ENCODE peak calls at places on chromosomes 1 and 21, in five cellular contexts. One of them, this sample, is unnamed.

GRCh38 chr1:154745286-154745731 is 124.8 kb downstream of the KCNN3 start:
- DNase-seq in bronchial epithelial cell: no peak
- DNase-seq in neural crest cell: no peak
- DNase-seq in nephron progenitor cell: no peak
- DNase-seq in CD4-positive, alpha-beta T cell: no peak
- DNase-seq in this sample: no peak

GRCh38 chr1:101407505-101408211 is 170.8 kb downstream of the S1PR1 start:
- DNase-seq in bronchial epithelial cell: no peak
- DNase-seq in neural crest cell: no peak
- DNase-seq in nephron progenitor cell: no peak
- DNase-seq in CD4-positive, alpha-beta T cell: no peak
- DNase-seq in this sample: no peak

GRCh38 chr1:38745476-38746410 is 113.8 kb downstream of the RRAGC start:
- DNase-seq in bronchial epithelial cell: peak
- DNase-seq in neural crest cell: no peak
- DNase-seq in nephron progenitor cell: no peak
- DNase-seq in CD4-positive, alpha-beta T cell: no peak
- DNase-seq in this sample: no peak

GRCh38 chr1:167158095-167158812 is 62.4 kb upstream of the POU2F1 start:
- DNase-seq in bronchial epithelial cell: no peak
- DNase-seq in neural crest cell: no peak
- DNase-seq in nephron progenitor cell: no peak
- DNase-seq in CD4-positive, alpha-beta T cell: no peak
- DNase-seq in this sample: no peak

GRCh38 chr21:35172231-35172630 is 123.1 kb upstream of the RUNX1 start:
- DNase-seq in bronchial epithelial cell: no peak
- DNase-seq in neural crest cell: no peak
- DNase-seq in nephron progenitor cell: no peak
- DNase-seq in CD4-positive, alpha-beta T cell: no peak
- DNase-seq in this sample: no peak

GRCh38 chr1:181508486-181509165 is 25.3 kb downstream of the CACNA1E start:
- DNase-seq in bronchial epithelial cell: no peak
- DNase-seq in neural crest cell: no peak
- DNase-seq in nephron progenitor cell: no peak
- DNase-seq in CD4-positive, alpha-beta T cell: no peak
- DNase-seq in this sample: no peak

GRCh38 chr1:168621356-168621755 is 45.0 kb downstream of the XCL1 start:
- DNase-seq in bronchial epithelial cell: no peak
- DNase-seq in neural crest cell: no peak
- DNase-seq in nephron progenitor cell: no peak
- DNase-seq in CD4-positive, alpha-beta T cell: no peak
- DNase-seq in this sample: no peak

GRCh38 chr1:218357211-218357892 is 12.2 kb downstream of the TGFB2 start:
- DNase-seq in bronchial epithelial cell: no peak
- DNase-seq in neural crest cell: no peak
- DNase-seq in nephron progenitor cell: no peak
- DNase-seq in CD4-positive, alpha-beta T cell: no peak
- DNase-seq in this sample: no peak

GRCh38 chr1:211687462-211688215 is 12.2 kb upstream of the NEK2 start:
- DNase-seq in bronchial epithelial cell: no peak
- DNase-seq in neural crest cell: no peak
- DNase-seq in nephron progenitor cell: no peak
- DNase-seq in CD4-positive, alpha-beta T cell: no peak
- DNase-seq in this sample: no peak

GRCh38 chr21:29018540-29018939 is 609 bp downstream of the RWDD2B start:
- DNase-seq in bronchial epithelial cell: no peak
- DNase-seq in neural crest cell: no peak
- DNase-seq in nephron progenitor cell: no peak
- DNase-seq in CD4-positive, alpha-beta T cell: no peak
- DNase-seq in this sample: no peak

GRCh38 chr1:48777219-48777895 is 666 bp upstream of the BEND5 start:
- DNase-seq in bronchial epithelial cell: peak
- DNase-seq in neural crest cell: no peak
- DNase-seq in nephron progenitor cell: peak
- DNase-seq in CD4-positive, alpha-beta T cell: no peak
- DNase-seq in this sample: peak

GRCh38 chr1:116521186-116521585 is 49.6 kb downstream of the CD58 start:
- DNase-seq in bronchial epithelial cell: peak
- DNase-seq in neural crest cell: no peak
- DNase-seq in nephron progenitor cell: no peak
- DNase-seq in CD4-positive, alpha-beta T cell: no peak
- DNase-seq in this sample: no peak

GRCh38 chr1:206754011-206754410 is 16.6 kb upstream of the IL19 start:
- DNase-seq in bronchial epithelial cell: no peak
- DNase-seq in neural crest cell: no peak
- DNase-seq in nephron progenitor cell: no peak
- DNase-seq in CD4-positive, alpha-beta T cell: no peak
- DNase-seq in this sample: no peak

GRCh38 chr1:223708001-223708359 is 4.4 kb upstream of the CAPN2 start:
- DNase-seq in bronchial epithelial cell: peak
- DNase-seq in neural crest cell: no peak
- DNase-seq in nephron progenitor cell: no peak
- DNase-seq in CD4-positive, alpha-beta T cell: no peak
- DNase-seq in this sample: peak

GRCh38 chr1:219220945-219221344 is 47.3 kb downstream of the LYPLAL1 start:
- DNase-seq in bronchial epithelial cell: no peak
- DNase-seq in neural crest cell: no peak
- DNase-seq in nephron progenitor cell: no peak
- DNase-seq in CD4-positive, alpha-beta T cell: no peak
- DNase-seq in this sample: no peak

GRCh38 chr1:151399890-151400235 is 490 bp downstream of the PSMB4 start:
- DNase-seq in bronchial epithelial cell: peak
- DNase-seq in neural crest cell: no peak
- DNase-seq in nephron progenitor cell: no peak
- DNase-seq in CD4-positive, alpha-beta T cell: no peak
- DNase-seq in this sample: no peak

GRCh38 chr1:6222644-6223043 is 13.1 kb downstream of the ICMT start:
- DNase-seq in bronchial epithelial cell: no peak
- DNase-seq in neural crest cell: no peak
- DNase-seq in nephron progenitor cell: no peak
- DNase-seq in CD4-positive, alpha-beta T cell: no peak
- DNase-seq in this sample: no peak

GRCh38 chr21:44892095-44892494 is 18.6 kb upstream of the PTTG1IP start:
- DNase-seq in bronchial epithelial cell: no peak
- DNase-seq in neural crest cell: no peak
- DNase-seq in nephron progenitor cell: no peak
- DNase-seq in CD4-positive, alpha-beta T cell: no peak
- DNase-seq in this sample: no peak

GRCh38 chr1:200542162-200542561 is 78.4 kb downstream of the KIF14 start:
- DNase-seq in bronchial epithelial cell: no peak
- DNase-seq in neural crest cell: no peak
- DNase-seq in nephron progenitor cell: no peak
- DNase-seq in CD4-positive, alpha-beta T cell: no peak
- DNase-seq in this sample: peak

GRCh38 chr1:113975211-113975895 is 3.9 kb upstream of the OLFML3 start:
- DNase-seq in bronchial epithelial cell: no peak
- DNase-seq in neural crest cell: no peak
- DNase-seq in nephron progenitor cell: no peak
- DNase-seq in CD4-positive, alpha-beta T cell: no peak
- DNase-seq in this sample: no peak

GRCh38 chr1:113978863-113979702 is at the start of gene OLFML3:
- DNase-seq in bronchial epithelial cell: peak
- DNase-seq in neural crest cell: peak
- DNase-seq in nephron progenitor cell: peak
- DNase-seq in CD4-positive, alpha-beta T cell: no peak
- DNase-seq in this sample: peak

GRCh38 chr1:113972954-113973353 is 6.3 kb upstream of the OLFML3 start:
- DNase-seq in bronchial epithelial cell: no peak
- DNase-seq in neural crest cell: no peak
- DNase-seq in nephron progenitor cell: no peak
- DNase-seq in CD4-positive, alpha-beta T cell: no peak
- DNase-seq in this sample: no peak

GRCh38 chr1:113980120-113980519 is 846 bp downstream of the OLFML3 start:
- DNase-seq in bronchial epithelial cell: no peak
- DNase-seq in neural crest cell: no peak
- DNase-seq in nephron progenitor cell: no peak
- DNase-seq in CD4-positive, alpha-beta T cell: no peak
- DNase-seq in this sample: no peak

DNA sequence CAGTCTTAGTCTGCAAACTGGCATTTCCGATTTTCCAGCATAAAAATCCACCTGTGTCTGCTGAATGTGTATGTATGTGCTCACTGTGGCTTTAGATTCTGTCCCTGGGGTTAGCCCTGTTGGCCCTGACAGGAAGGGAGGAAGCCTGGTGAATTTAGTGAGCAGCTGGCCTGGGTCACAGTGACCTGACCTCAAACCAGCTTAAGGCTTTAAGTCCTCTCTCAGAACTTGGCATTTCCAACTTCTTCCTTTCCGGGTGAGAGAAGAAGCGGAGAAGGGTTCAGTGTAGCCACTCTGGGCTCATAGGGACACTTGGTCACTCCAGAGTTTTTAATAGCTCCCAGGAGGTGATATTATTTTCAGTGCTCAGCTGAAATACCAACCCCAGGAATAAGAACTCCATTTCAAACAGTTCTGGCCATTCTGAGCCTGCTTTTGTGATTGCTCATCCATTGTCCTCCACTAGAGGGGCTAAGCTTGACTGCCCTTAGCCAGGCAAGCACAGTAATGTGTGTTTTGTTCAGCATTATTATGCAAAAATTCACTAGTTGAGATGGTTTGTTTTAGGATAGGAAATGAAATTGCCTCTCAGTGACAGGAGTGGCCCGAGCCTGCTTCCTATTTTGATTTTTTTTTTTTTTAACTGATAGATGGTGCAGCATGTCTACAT is 2.5 kb upstream of the OLFML3 start:
- DNase-seq in bronchial epithelial cell: peak
- DNase-seq in neural crest cell: peak
- DNase-seq in nephron progenitor cell: peak
- DNase-seq in CD4-positive, alpha-beta T cell: no peak
- DNase-seq in this sample: no peak
- TF ChIP-seq CTCF in bronchial epithelial cell: peak
- TF ChIP-seq CTCF in neural crest cell: peak
- TF ChIP-seq CTCF in nephron progenitor cell: peak
- TF ChIP-seq CTCF in CD4-positive, alpha-beta T cell: no peak
- TF ChIP-seq CTCF in this sample: peak

DNA sequence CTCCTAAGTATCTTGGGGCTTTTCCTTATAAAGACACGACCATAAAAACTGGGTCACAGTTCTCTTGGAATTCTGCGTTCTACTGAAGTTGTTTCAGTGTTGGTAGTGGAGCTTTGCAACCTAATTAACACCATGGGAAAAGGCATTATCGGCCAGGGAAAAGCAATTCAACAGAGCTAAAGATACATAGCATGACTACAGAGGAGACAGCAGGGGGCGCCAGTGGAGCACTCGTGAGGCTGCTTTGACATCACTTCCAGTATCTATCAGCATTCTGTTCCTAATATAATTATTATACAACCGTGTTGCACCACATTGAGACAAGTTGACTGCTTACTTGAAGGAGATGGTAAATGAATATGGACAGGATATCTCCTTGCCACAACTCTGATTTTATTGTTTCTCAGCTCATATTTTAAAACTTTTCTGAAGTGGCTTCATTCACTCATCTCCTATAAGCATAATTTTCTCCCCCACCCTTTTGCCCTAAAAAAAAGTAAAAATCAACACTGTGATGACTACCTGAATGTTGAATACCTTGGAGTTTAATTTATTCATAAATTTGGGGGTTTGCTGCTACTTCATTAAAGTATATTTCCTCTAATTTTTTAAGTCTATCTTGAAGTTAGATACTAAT is 39.4 kb downstream of the ZP4 start:
- DNase-seq in bronchial epithelial cell: peak
- DNase-seq in neural crest cell: peak
- DNase-seq in nephron progenitor cell: peak
- DNase-seq in CD4-positive, alpha-beta T cell: no peak
- DNase-seq in this sample: peak
- TF ChIP-seq CTCF in bronchial epithelial cell: peak
- TF ChIP-seq CTCF in neural crest cell: peak
- TF ChIP-seq CTCF in nephron progenitor cell: peak
- TF ChIP-seq CTCF in CD4-positive, alpha-beta T cell: no peak
- TF ChIP-seq CTCF in this sample: no peak

GRCh38 chr1:59178339-59178744 is 118.6 kb upstream of the FGGY start:
- DNase-seq in bronchial epithelial cell: no peak
- DNase-seq in neural crest cell: no peak
- DNase-seq in nephron progenitor cell: no peak
- DNase-seq in CD4-positive, alpha-beta T cell: no peak
- DNase-seq in this sample: no peak

GRCh38 chr1:59180715-59181114 is 116.2 kb upstream of the FGGY start:
- DNase-seq in bronchial epithelial cell: no peak
- DNase-seq in neural crest cell: no peak
- DNase-seq in nephron progenitor cell: no peak
- DNase-seq in CD4-positive, alpha-beta T cell: no peak
- DNase-seq in this sample: no peak

GRCh38 chr1:59177756-59178155 is 119.1 kb upstream of the FGGY start:
- DNase-seq in bronchial epithelial cell: no peak
- DNase-seq in neural crest cell: no peak
- DNase-seq in nephron progenitor cell: no peak
- DNase-seq in CD4-positive, alpha-beta T cell: no peak
- DNase-seq in this sample: no peak

GRCh38 chr1:59179673-59180072 is 117.2 kb upstream of the FGGY start:
- DNase-seq in bronchial epithelial cell: peak
- DNase-seq in neural crest cell: no peak
- DNase-seq in nephron progenitor cell: no peak
- DNase-seq in CD4-positive, alpha-beta T cell: no peak
- DNase-seq in this sample: no peak

DNA sequence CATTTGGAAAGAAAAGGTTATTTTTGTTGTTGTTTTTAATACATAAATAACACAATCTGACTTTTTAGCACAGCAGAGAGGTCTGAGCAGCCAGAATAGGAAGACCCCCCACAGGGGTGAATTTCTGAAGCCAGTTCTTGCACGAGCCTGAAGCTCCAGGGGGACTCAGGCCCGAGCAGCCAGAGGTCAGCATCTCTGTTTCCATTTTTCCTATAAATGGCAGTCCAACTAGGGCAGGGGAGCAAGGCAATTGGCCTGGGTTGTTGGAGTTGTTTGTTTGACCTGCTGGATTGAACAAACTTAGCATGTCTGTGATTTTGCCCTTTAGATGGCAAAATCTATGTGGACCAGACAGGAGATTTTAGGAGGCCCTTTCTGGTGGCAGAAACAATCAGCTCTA is 118.1 kb upstream of the FGGY start:
- DNase-seq in bronchial epithelial cell: no peak
- DNase-seq in neural crest cell: no peak
- DNase-seq in nephron progenitor cell: no peak
- DNase-seq in CD4-positive, alpha-beta T cell: no peak
- DNase-seq in this sample: no peak
- TF ChIP-seq CTCF in bronchial epithelial cell: no peak
- TF ChIP-seq CTCF in neural crest cell: no peak
- TF ChIP-seq CTCF in nephron progenitor cell: no peak
- TF ChIP-seq CTCF in CD4-positive, alpha-beta T cell: no peak
- TF ChIP-seq CTCF in this sample: no peak

GRCh38 chr1:156048663-156049258 is 4.8 kb downstream of the UBQLN4 start:
- DNase-seq in bronchial epithelial cell: no peak
- DNase-seq in neural crest cell: no peak
- DNase-seq in nephron progenitor cell: no peak
- DNase-seq in CD4-positive, alpha-beta T cell: no peak
- DNase-seq in this sample: no peak

GRCh38 chr1:156052862-156053769 is 482 bp downstream of the UBQLN4 start:
- DNase-seq in bronchial epithelial cell: peak
- DNase-seq in neural crest cell: peak
- DNase-seq in nephron progenitor cell: peak
- DNase-seq in CD4-positive, alpha-beta T cell: peak
- DNase-seq in this sample: peak

GRCh38 chr1:156053770-156054499 is at the start of gene UBQLN4:
- DNase-seq in bronchial epithelial cell: peak
- DNase-seq in neural crest cell: peak
- DNase-seq in nephron progenitor cell: peak
- DNase-seq in CD4-positive, alpha-beta T cell: peak
- DNase-seq in this sample: peak

GRCh38 chr1:156050376-156050775 is 3.2 kb downstream of the UBQLN4 start:
- DNase-seq in bronchial epithelial cell: no peak
- DNase-seq in neural crest cell: no peak
- DNase-seq in nephron progenitor cell: no peak
- DNase-seq in CD4-positive, alpha-beta T cell: no peak
- DNase-seq in this sample: no peak

GRCh38 chr1:156051011-156051725 is 2.4 kb downstream of the UBQLN4 start:
- DNase-seq in bronchial epithelial cell: no peak
- DNase-seq in neural crest cell: no peak
- DNase-seq in nephron progenitor cell: no peak
- DNase-seq in CD4-positive, alpha-beta T cell: no peak
- DNase-seq in this sample: no peak
- TF ChIP-seq CTCF in bronchial epithelial cell: no peak
- TF ChIP-seq CTCF in neural crest cell: no peak
- TF ChIP-seq CTCF in nephron progenitor cell: no peak
- TF ChIP-seq CTCF in CD4-positive, alpha-beta T cell: no peak
- TF ChIP-seq CTCF in this sample: no peak

This sample was measured in Calu3.